ENCODE peak calls at places on chromosomes 12 and 14, in four cellular contexts. One of them, this sample, is unnamed. For H3K4me1, the result is how much of the 10 kb centered on the place peaks cover.

GRCh38 chr12:103791350-103791920 is 49.6 kb downstream of the NT5DC3 start:
- DNase-seq in A549: no peak
- DNase-seq in heart left ventricle: no peak
- DNase-seq in SK-N-SH: no peak
- DNase-seq in this sample: no peak

GRCh38 chr12:64451687-64452558 is at the start of gene TBK1:
- DNase-seq in A549: peak
- DNase-seq in heart left ventricle: peak
- DNase-seq in SK-N-SH: peak
- DNase-seq in this sample: peak

GRCh38 chr12:103279444-103279843 is 216.3 kb downstream of the C12orf42 start:
- DNase-seq in A549: no peak
- DNase-seq in heart left ventricle: no peak
- DNase-seq in SK-N-SH: no peak
- DNase-seq in this sample: no peak

GRCh38 chr14:61616524-61617185 is 78.7 kb upstream of the HIF1A start:
- DNase-seq in A549: no peak
- DNase-seq in heart left ventricle: no peak
- DNase-seq in SK-N-SH: no peak
- DNase-seq in this sample: peak

GRCh38 chr12:15532364-15532977 is 210.2 kb downstream of the PTPRO start:
- DNase-seq in A549: peak
- DNase-seq in heart left ventricle: no peak
- DNase-seq in SK-N-SH: peak
- DNase-seq in this sample: peak

GRCh38 chr14:102930138-102930752 is 7.8 kb downstream of the AMN start:
- DNase-seq in A549: no peak
- DNase-seq in heart left ventricle: no peak
- DNase-seq in SK-N-SH: peak
- DNase-seq in this sample: peak

GRCh38 chr12:18462437-18462836 is 201.1 kb downstream of the PIK3C2G start:
- DNase-seq in A549: no peak
- DNase-seq in heart left ventricle: no peak
- DNase-seq in SK-N-SH: no peak
- DNase-seq in this sample: peak

GRCh38 chr12:131054345-131055092 is 100.8 kb downstream of the ADGRD1 start:
- DNase-seq in A549: no peak
- DNase-seq in heart left ventricle: no peak
- DNase-seq in SK-N-SH: no peak
- DNase-seq in this sample: no peak

GRCh38 chr14:68282479-68283377 is 463.1 kb downstream of the RAD51B start:
- DNase-seq in A549: no peak
- DNase-seq in heart left ventricle: no peak
- DNase-seq in SK-N-SH: no peak
- DNase-seq in this sample: no peak

GRCh38 chr12:13097526-13097925 is 5.9 kb downstream of the GSG1 start:
- DNase-seq in A549: no peak
- DNase-seq in heart left ventricle: peak
- DNase-seq in SK-N-SH: no peak
- DNase-seq in this sample: no peak

GRCh38 chr12:101552277-101552676 is 42.5 kb upstream of the MYBPC1 start:
- DNase-seq in A549: no peak
- DNase-seq in heart left ventricle: peak
- DNase-seq in SK-N-SH: no peak
- DNase-seq in this sample: no peak

GRCh38 chr12:52867152-52867551 is 18.4 kb upstream of the KRT78 start:
- DNase-seq in A549: no peak
- DNase-seq in heart left ventricle: no peak
- DNase-seq in SK-N-SH: no peak
- DNase-seq in this sample: no peak

GRCh38 chr12:80745851-80746250 is 29.1 kb downstream of the MYF5 start:
- DNase-seq in A549: no peak
- DNase-seq in heart left ventricle: no peak
- DNase-seq in SK-N-SH: no peak
- DNase-seq in this sample: no peak

GRCh38 chr12:93032748-93033147 is 103.7 kb upstream of the EEA1 start:
- DNase-seq in A549: no peak
- DNase-seq in heart left ventricle: no peak
- DNase-seq in SK-N-SH: no peak
- DNase-seq in this sample: peak

GRCh38 chr12:105348561-105348960 is 18.1 kb downstream of the C12orf75 start:
- DNase-seq in A549: no peak
- DNase-seq in heart left ventricle: no peak
- DNase-seq in SK-N-SH: no peak
- DNase-seq in this sample: no peak

GRCh38 chr14:60064491-60065072 is 27.1 kb upstream of the PCNX4 start:
- DNase-seq in A549: peak
- DNase-seq in heart left ventricle: no peak
- DNase-seq in SK-N-SH: peak
- DNase-seq in this sample: peak

GRCh38 chr14:58814476-58814875 is 176.7 kb downstream of the DACT1 start:
- DNase-seq in A549: no peak
- DNase-seq in heart left ventricle: no peak
- DNase-seq in SK-N-SH: no peak
- DNase-seq in this sample: no peak

GRCh38 chr14:59450716-59451115 is 14.5 kb downstream of the GPR135 start:
- DNase-seq in A549: no peak
- DNase-seq in heart left ventricle: no peak
- DNase-seq in SK-N-SH: no peak
- DNase-seq in this sample: no peak

GRCh38 chr12:26723379-26724308 is 109.3 kb downstream of the ITPR2 start:
- DNase-seq in A549: no peak
- DNase-seq in heart left ventricle: no peak
- DNase-seq in SK-N-SH: no peak
- DNase-seq in this sample: no peak

GRCh38 chr12:84763112-84763511 is 149.5 kb downstream of the SLC6A15 start:
- DNase-seq in A549: no peak
- DNase-seq in heart left ventricle: no peak
- DNase-seq in SK-N-SH: no peak
- DNase-seq in this sample: peak

GRCh38 chr12:57242691-57243454 is 8.1 kb downstream of the STAC3 start:
- DNase-seq in A549: peak
- DNase-seq in heart left ventricle: peak
- DNase-seq in SK-N-SH: peak
- DNase-seq in this sample: peak

GRCh38 chr12:26713885-26714383 is 119.1 kb downstream of the ITPR2 start:
- DNase-seq in A549: no peak
- DNase-seq in heart left ventricle: no peak
- DNase-seq in SK-N-SH: no peak
- DNase-seq in this sample: no peak

GRCh38 chr12:31958601-31959000 is 614 bp upstream of the RESF1 start:
- DNase-seq in A549: no peak
- DNase-seq in heart left ventricle: no peak
- DNase-seq in SK-N-SH: no peak
- DNase-seq in this sample: peak

GRCh38 chr12:110538869-110539622 is 36.9 kb downstream of the RAD9B start:
- DNase-seq in A549: no peak
- DNase-seq in heart left ventricle: peak
- DNase-seq in SK-N-SH: no peak
- DNase-seq in this sample: no peak

GRCh38 chr12:107884769-107885694 is 110.5 kb downstream of the ASCL4 start:
- DNase-seq in A549: peak
- DNase-seq in heart left ventricle: peak
- DNase-seq in SK-N-SH: peak
- DNase-seq in this sample: peak

GRCh38 chr12:87413784-87414183 is 615.4 kb downstream of the C12orf50 start:
- DNase-seq in A549: no peak
- DNase-seq in heart left ventricle: no peak
- DNase-seq in SK-N-SH: peak
- DNase-seq in this sample: peak

GRCh38 chr12:104896710-104897109 is 61.4 kb downstream of the SLC41A2 start:
- DNase-seq in A549: no peak
- DNase-seq in heart left ventricle: no peak
- DNase-seq in SK-N-SH: no peak
- DNase-seq in this sample: no peak

GRCh38 chr12:57087689-57088441 is 1.0 kb upstream of the NAB2 start:
- DNase-seq in A549: peak
- DNase-seq in heart left ventricle: peak
- DNase-seq in SK-N-SH: peak
- DNase-seq in this sample: peak

GRCh38 chr12:27705263-27705662 is 5.4 kb upstream of the MRPS35 start:
- DNase-seq in A549: no peak
- DNase-seq in heart left ventricle: no peak
- DNase-seq in SK-N-SH: no peak
- DNase-seq in this sample: no peak

GRCh38 chr14:23071244-23071974 is 14.1 kb upstream of the CDH24 start:
- DNase-seq in A549: peak
- DNase-seq in heart left ventricle: peak
- DNase-seq in SK-N-SH: peak
- DNase-seq in this sample: peak

GRCh38 chr14:23070262-23071129 is 13.2 kb upstream of the CDH24 start:
- DNase-seq in A549: no peak
- DNase-seq in heart left ventricle: no peak
- DNase-seq in SK-N-SH: no peak
- DNase-seq in this sample: no peak

GRCh38 chr14:23068792-23069412 is 11.6 kb upstream of the CDH24 start:
- DNase-seq in A549: peak
- DNase-seq in heart left ventricle: peak
- DNase-seq in SK-N-SH: peak
- DNase-seq in this sample: peak

GRCh38 chr14:23067847-23068791 is 10.8 kb upstream of the CDH24 start:
- DNase-seq in A549: no peak
- DNase-seq in heart left ventricle: no peak
- DNase-seq in SK-N-SH: no peak
- DNase-seq in this sample: no peak

DNA sequence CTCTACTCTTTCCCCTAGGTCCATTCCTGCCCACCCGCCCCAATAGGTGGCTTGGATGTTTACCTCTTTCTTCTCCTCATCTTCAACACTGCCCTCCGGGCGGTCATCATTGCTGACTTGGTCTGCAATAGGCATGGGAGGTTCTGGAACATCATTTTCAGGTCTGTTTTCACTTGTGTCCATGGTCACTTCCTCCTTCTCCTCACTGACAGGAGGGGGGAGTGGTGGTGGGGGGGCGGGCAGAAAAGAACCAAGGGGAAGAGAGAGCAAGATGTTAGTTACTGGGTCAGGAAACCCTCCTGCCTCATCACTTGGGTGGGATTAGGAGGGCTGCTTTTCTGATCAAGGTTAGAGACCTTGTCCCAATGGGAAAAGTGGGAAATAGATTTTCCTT is 12.1 kb upstream of the CDH24 start:
- DNase-seq in A549: no peak
- DNase-seq in heart left ventricle: no peak
- DNase-seq in SK-N-SH: no peak
- DNase-seq in this sample: no peak
- H3K4me1 ChIP-seq in A549: under half
- H3K4me1 ChIP-seq in heart left ventricle: under half
- H3K4me1 ChIP-seq in SK-N-SH: under half
- H3K4me1 ChIP-seq in this sample: under half

GRCh38 chr12:6960291-6961277 is 9.4 kb downstream of the PTPN6 start:
- DNase-seq in A549: no peak
- DNase-seq in heart left ventricle: peak
- DNase-seq in SK-N-SH: peak
- DNase-seq in this sample: peak
- TF ChIP-seq CTCF in A549: no peak
- TF ChIP-seq CTCF in heart left ventricle: no peak
- TF ChIP-seq CTCF in SK-N-SH: peak
- TF ChIP-seq CTCF in this sample: peak

GRCh38 chr14:105305769-105306168 is 5.0 kb upstream of the BRF1 start:
- DNase-seq in A549: no peak
- DNase-seq in heart left ventricle: no peak
- DNase-seq in SK-N-SH: no peak
- DNase-seq in this sample: no peak

GRCh38 chr14:105309371-105309770 is 5.2 kb upstream of the PACS2 start:
- DNase-seq in A549: no peak
- DNase-seq in heart left ventricle: no peak
- DNase-seq in SK-N-SH: peak
- DNase-seq in this sample: no peak

GRCh38 chr14:105304565-105304964 is 3.8 kb upstream of the BRF1 start:
- DNase-seq in A549: no peak
- DNase-seq in heart left ventricle: no peak
- DNase-seq in SK-N-SH: no peak
- DNase-seq in this sample: no peak

GRCh38 chr14:105305350-105305749 is 4.5 kb upstream of the BRF1 start:
- DNase-seq in A549: no peak
- DNase-seq in heart left ventricle: no peak
- DNase-seq in SK-N-SH: no peak
- DNase-seq in this sample: no peak

GRCh38 chr14:105307052-105307727 is 6.4 kb upstream of the BRF1 start:
- DNase-seq in A549: no peak
- DNase-seq in heart left ventricle: no peak
- DNase-seq in SK-N-SH: peak
- DNase-seq in this sample: no peak
- H3K4me3 ChIP-seq in A549: no peak
- H3K4me3 ChIP-seq in heart left ventricle: no peak
- H3K4me3 ChIP-seq in SK-N-SH: no peak
- H3K4me3 ChIP-seq in this sample: no peak

GRCh38 chr12:84056-84455 is 17.5 kb downstream of the IQSEC3 start:
- DNase-seq in A549: no peak
- DNase-seq in heart left ventricle: no peak
- DNase-seq in SK-N-SH: peak
- DNase-seq in this sample: no peak
- H3K4me1 ChIP-seq in A549: under half
- H3K4me1 ChIP-seq in heart left ventricle: under half
- H3K4me1 ChIP-seq in SK-N-SH: under half
- H3K4me1 ChIP-seq in this sample: under half